ENCODE peak calls at places on chromosomes 6 and 20, in nine cellular contexts. E is A549, N is Peyer's patch, A is lower lobe of right lung, U is epithelial cell of prostate, F is SK-MEL-5, J is dorsolateral prefrontal cortex, C is astrocyte, I is globus pallidus. M is an unnamed sample.

GRCh38 chr20:24658920-24659660 is 189.7 kb downstream of the SYNDIG1 start:
- DNase-seq in E (no peak), N (no peak), A (no peak), U (no peak), F (no peak), J (no peak), C (no peak), I (peak), M (no peak)

GRCh38 chr6:96626749-96627353 is 63.9 kb downstream of the FHL5 start:
- DNase-seq in E (peak), N (no peak), A (no peak), U (no peak), F (peak), J (no peak), C (peak), I (peak), M (no peak)

GRCh38 chr6:25326958-25327357 is 47.8 kb downstream of the CARMIL1 start:
- DNase-seq in E (no peak), N (no peak), A (no peak), U (no peak), F (no peak), J (no peak), C (no peak), I (no peak), M (no peak)

GRCh38 chr6:134240664-134241431 is 77.1 kb downstream of the SGK1 start:
- DNase-seq in E (no peak), N (no peak), A (peak), U (peak), F (no peak), J (no peak), C (no peak), I (no peak), M (no peak)

GRCh38 chr20:10954137-10954840 is 280.5 kb upstream of the JAG1 start:
- DNase-seq in E (no peak), N (no peak), A (no peak), U (peak), F (no peak), J (no peak), C (peak), I (no peak), M (no peak)

GRCh38 chr20:21677781-21678180 is 27.7 kb upstream of the PAX1 start:
- DNase-seq in E (no peak), N (no peak), A (no peak), U (no peak), F (no peak), J (no peak), C (no peak), I (no peak), M (no peak)

GRCh38 chr20:23766531-23766930 is 15.8 kb upstream of the CST1 start:
- DNase-seq in E (no peak), N (no peak), A (no peak), U (no peak), F (no peak), J (no peak), C (no peak), I (no peak), M (no peak)

GRCh38 chr20:48679603-48680002 is 148.2 kb downstream of the PREX1 start:
- DNase-seq in E (no peak), N (peak), A (no peak), U (no peak), F (peak), J (no peak), C (no peak), I (no peak), M (no peak)

GRCh38 chr20:4944518-4944917 is 56.8 kb downstream of the SLC23A2 start:
- DNase-seq in E (no peak), N (no peak), A (no peak), U (no peak), F (no peak), J (no peak), C (peak), I (no peak), M (no peak)

GRCh38 chr20:50188879-50189680 is 1.6 kb upstream of the CEBPB start:
- DNase-seq in E (no peak), N (peak), A (peak), U (no peak), F (no peak), J (no peak), C (no peak), I (no peak), M (no peak)